ENCODE peak calls at places on chromosomes 3 and 15, in four cellular contexts. T is left lung, E is GM20000, B is GM13977. U is an unnamed sample.

GRCh38 chr3:127366383-127366782 is 78.5 kb upstream of the PRR20G start:
- DNase-seq in T (no peak), E (no peak), B (no peak), U (no peak)

GRCh38 chr3:186476541-186476940 is 67.6 kb downstream of the CRYGS start:
- DNase-seq in T (no peak), E (no peak), B (no peak), U (no peak)

GRCh38 chr15:40150163-40150925 is 10.5 kb upstream of the BUB1B start:
- DNase-seq in T (no peak), E (no peak), B (no peak), U (peak)

GRCh38 chr3:103388214-103388613 is 953.4 kb downstream of the ZPLD1 start:
- DNase-seq in T (no peak), E (no peak), B (no peak), U (no peak)

GRCh38 chr15:40939909-40940801 is 11.0 kb downstream of the DLL4 start:
- DNase-seq in T (no peak), E (peak), B (peak), U (no peak)

GRCh38 chr3:49098429-49098828 is 4.6 kb upstream of the QRICH1 start:
- DNase-seq in T (peak), E (no peak), B (no peak), U (no peak)

GRCh38 chr3:14909250-14909649 is 38.1 kb upstream of the NR2C2 start:
- DNase-seq in T (no peak), E (no peak), B (no peak), U (no peak)

GRCh38 chr3:51340311-51340829 is 44.7 kb upstream of the MANF start:
- DNase-seq in T (no peak), E (no peak), B (no peak), U (peak)

GRCh38 chr3:39164414-39164813 is 11.0 kb upstream of the CSRNP1 start:
- DNase-seq in T (no peak), E (no peak), B (no peak), U (no peak)

GRCh38 chr15:51680316-51680715 is 987 bp upstream of the SCG3 start:
- DNase-seq in T (no peak), E (no peak), B (no peak), U (no peak)

GRCh38 chr15:68485721-68486360 is 53.9 kb upstream of the ITGA11 start:
- DNase-seq in T (no peak), E (no peak), B (no peak), U (no peak)

GRCh38 chr3:69983546-69984265 is 15.8 kb upstream of the SAMMSON start:
- DNase-seq in T (no peak), E (no peak), B (no peak), U (no peak)